ENCODE peak calls at places on chromosome 16, in eight cellular contexts. One of them, this sample, is unnamed.

GRCh38 chr16:64092284-64092683 is 1029.6 kb downstream of the CDH11 start:
- DNase-seq in esophagus muscularis mucosa: no peak
- DNase-seq in tibial nerve: no peak
- DNase-seq in A549: no peak
- DNase-seq in transverse colon: no peak
- DNase-seq in adrenal gland: no peak
- DNase-seq in ovary: no peak
- DNase-seq in stomach: no peak
- DNase-seq in this sample: no peak

GRCh38 chr16:24572069-24572468 is 32.7 kb downstream of the RBBP6 start:
- DNase-seq in esophagus muscularis mucosa: no peak
- DNase-seq in tibial nerve: no peak
- DNase-seq in A549: no peak
- DNase-seq in transverse colon: no peak
- DNase-seq in adrenal gland: no peak
- DNase-seq in ovary: no peak
- DNase-seq in stomach: no peak
- DNase-seq in this sample: no peak

GRCh38 chr16:26598061-26598460 is 468.7 kb upstream of the C16orf82 start:
- DNase-seq in esophagus muscularis mucosa: peak; percentile 45
- DNase-seq in tibial nerve: no peak
- DNase-seq in A549: no peak
- DNase-seq in transverse colon: no peak
- DNase-seq in adrenal gland: no peak
- DNase-seq in ovary: no peak
- DNase-seq in stomach: no peak
- DNase-seq in this sample: no peak

GRCh38 chr16:53358884-53359283 is 75.4 kb upstream of the RBL2 start:
- DNase-seq in esophagus muscularis mucosa: peak; percentile 77
- DNase-seq in tibial nerve: no peak
- DNase-seq in A549: no peak
- DNase-seq in transverse colon: no peak
- DNase-seq in adrenal gland: no peak
- DNase-seq in ovary: no peak
- DNase-seq in stomach: no peak
- DNase-seq in this sample: no peak

GRCh38 chr16:9567674-9568073 is 476.2 kb downstream of the HAPSTR1 start:
- DNase-seq in esophagus muscularis mucosa: no peak
- DNase-seq in tibial nerve: no peak
- DNase-seq in A549: no peak
- DNase-seq in transverse colon: no peak
- DNase-seq in adrenal gland: no peak
- DNase-seq in ovary: no peak
- DNase-seq in stomach: no peak
- DNase-seq in this sample: no peak

GRCh38 chr16:66617728-66618127 is 13.2 kb downstream of the CMTM3 start:
- DNase-seq in esophagus muscularis mucosa: no peak
- DNase-seq in tibial nerve: no peak
- DNase-seq in A549: no peak
- DNase-seq in transverse colon: no peak
- DNase-seq in adrenal gland: no peak
- DNase-seq in ovary: no peak
- DNase-seq in stomach: no peak
- DNase-seq in this sample: no peak

GRCh38 chr16:51816929-51817328 is 665.9 kb upstream of the SALL1 start:
- DNase-seq in esophagus muscularis mucosa: no peak
- DNase-seq in tibial nerve: no peak
- DNase-seq in A549: no peak
- DNase-seq in transverse colon: no peak
- DNase-seq in adrenal gland: peak; percentile 20
- DNase-seq in ovary: no peak
- DNase-seq in stomach: no peak
- DNase-seq in this sample: no peak

GRCh38 chr16:50744911-50745310 is 3.0 kb downstream of the CYLD start:
- DNase-seq in esophagus muscularis mucosa: no peak
- DNase-seq in tibial nerve: no peak
- DNase-seq in A549: no peak
- DNase-seq in transverse colon: no peak
- DNase-seq in adrenal gland: no peak
- DNase-seq in ovary: no peak
- DNase-seq in stomach: no peak
- DNase-seq in this sample: no peak

GRCh38 chr16:82111944-82112343 is 58.1 kb downstream of the MPHOSPH6 start:
- DNase-seq in esophagus muscularis mucosa: no peak
- DNase-seq in tibial nerve: no peak
- DNase-seq in A549: no peak
- DNase-seq in transverse colon: no peak
- DNase-seq in adrenal gland: no peak
- DNase-seq in ovary: no peak
- DNase-seq in stomach: no peak
- DNase-seq in this sample: no peak

GRCh38 chr16:66728117-66728787 is 23.2 kb downstream of the DYNC1LI2 start:
- DNase-seq in esophagus muscularis mucosa: no peak
- DNase-seq in tibial nerve: no peak
- DNase-seq in A549: peak; percentile 61
- DNase-seq in transverse colon: peak; percentile 22
- DNase-seq in adrenal gland: peak; percentile 63
- DNase-seq in ovary: peak; percentile 44
- DNase-seq in stomach: peak; percentile 37
- DNase-seq in this sample: peak; percentile 41

GRCh38 chr16:29316673-29317237 is 89.8 kb downstream of the NPIPB11 start:
- DNase-seq in esophagus muscularis mucosa: no peak
- DNase-seq in tibial nerve: no peak
- DNase-seq in A549: no peak
- DNase-seq in transverse colon: no peak
- DNase-seq in adrenal gland: no peak
- DNase-seq in ovary: no peak
- DNase-seq in stomach: no peak
- DNase-seq in this sample: peak; percentile 58

GRCh38 chr16:29315046-29315445 is 91.5 kb downstream of the NPIPB11 start:
- DNase-seq in esophagus muscularis mucosa: no peak
- DNase-seq in tibial nerve: no peak
- DNase-seq in A549: no peak
- DNase-seq in transverse colon: no peak
- DNase-seq in adrenal gland: no peak
- DNase-seq in ovary: no peak
- DNase-seq in stomach: no peak
- DNase-seq in this sample: no peak

GRCh38 chr16:29318037-29318436 is 88.5 kb downstream of the NPIPB11 start:
- DNase-seq in esophagus muscularis mucosa: no peak
- DNase-seq in tibial nerve: no peak
- DNase-seq in A549: peak; percentile 16
- DNase-seq in transverse colon: no peak
- DNase-seq in adrenal gland: no peak
- DNase-seq in ovary: no peak
- DNase-seq in stomach: no peak
- DNase-seq in this sample: no peak

GRCh38 chr16:29315916-29316517 is 90.5 kb downstream of the NPIPB11 start:
- DNase-seq in esophagus muscularis mucosa: no peak
- DNase-seq in tibial nerve: no peak
- DNase-seq in A549: no peak
- DNase-seq in transverse colon: no peak
- DNase-seq in adrenal gland: no peak
- DNase-seq in ovary: no peak
- DNase-seq in stomach: no peak
- DNase-seq in this sample: no peak

GRCh38 chr16:29317269-29317668 is 89.2 kb downstream of the NPIPB11 start:
- DNase-seq in esophagus muscularis mucosa: no peak
- DNase-seq in tibial nerve: no peak
- DNase-seq in A549: no peak
- DNase-seq in transverse colon: no peak
- DNase-seq in adrenal gland: no peak
- DNase-seq in ovary: no peak
- DNase-seq in stomach: no peak
- DNase-seq in this sample: no peak
- TF ChIP-seq POLR2A in esophagus muscularis mucosa: no peak
- TF ChIP-seq POLR2A in tibial nerve: no peak
- TF ChIP-seq POLR2A in A549: no peak
- TF ChIP-seq POLR2A in transverse colon: no peak
- TF ChIP-seq POLR2A in adrenal gland: no peak
- TF ChIP-seq POLR2A in ovary: no peak
- TF ChIP-seq POLR2A in stomach: no peak
- TF ChIP-seq POLR2A in this sample: no peak

DNA sequence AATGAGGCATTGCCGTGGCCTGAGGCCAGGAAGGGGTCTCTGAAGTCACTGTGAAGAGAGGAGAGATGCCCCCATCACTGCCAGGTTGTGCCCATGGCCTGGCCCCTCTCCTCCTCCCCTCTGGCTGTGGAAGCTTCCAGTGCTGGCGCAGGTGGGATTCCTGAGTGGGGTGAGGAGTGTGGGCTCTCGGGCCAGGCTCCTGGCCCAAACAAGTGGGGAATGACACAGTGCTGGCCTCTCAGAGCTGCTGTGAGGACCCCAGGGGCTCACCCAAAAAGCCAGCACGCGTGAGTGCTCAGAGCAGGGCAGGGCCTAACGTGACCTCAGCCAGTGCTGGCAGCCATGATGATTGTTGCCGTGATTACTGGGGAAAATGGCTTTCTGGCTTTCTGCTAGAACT is 53.5 kb upstream of the MTSS2 start:
- DNase-seq in esophagus muscularis mucosa: no peak
- DNase-seq in tibial nerve: no peak
- DNase-seq in A549: no peak
- DNase-seq in transverse colon: no peak
- DNase-seq in adrenal gland: no peak
- DNase-seq in ovary: no peak
- DNase-seq in stomach: no peak
- DNase-seq in this sample: no peak
- H3K4me1 ChIP-seq in esophagus muscularis mucosa: peaks cover 74% of the 10 kb centered on the region
- H3K4me1 ChIP-seq in tibial nerve: peaks cover 30% of the 10 kb centered on the region
- H3K4me1 ChIP-seq in A549: peaks cover 17% of the 10 kb centered on the region
- H3K4me1 ChIP-seq in transverse colon: peaks cover 19% of the 10 kb centered on the region
- H3K4me1 ChIP-seq in adrenal gland: peaks cover 33% of the 10 kb centered on the region
- H3K4me1 ChIP-seq in ovary: peaks cover 4% of the 10 kb centered on the region
- H3K4me1 ChIP-seq in stomach: peaks cover 53% of the 10 kb centered on the region
- H3K4me1 ChIP-seq in this sample: peaks cover 11% of the 10 kb centered on the region

DNA sequence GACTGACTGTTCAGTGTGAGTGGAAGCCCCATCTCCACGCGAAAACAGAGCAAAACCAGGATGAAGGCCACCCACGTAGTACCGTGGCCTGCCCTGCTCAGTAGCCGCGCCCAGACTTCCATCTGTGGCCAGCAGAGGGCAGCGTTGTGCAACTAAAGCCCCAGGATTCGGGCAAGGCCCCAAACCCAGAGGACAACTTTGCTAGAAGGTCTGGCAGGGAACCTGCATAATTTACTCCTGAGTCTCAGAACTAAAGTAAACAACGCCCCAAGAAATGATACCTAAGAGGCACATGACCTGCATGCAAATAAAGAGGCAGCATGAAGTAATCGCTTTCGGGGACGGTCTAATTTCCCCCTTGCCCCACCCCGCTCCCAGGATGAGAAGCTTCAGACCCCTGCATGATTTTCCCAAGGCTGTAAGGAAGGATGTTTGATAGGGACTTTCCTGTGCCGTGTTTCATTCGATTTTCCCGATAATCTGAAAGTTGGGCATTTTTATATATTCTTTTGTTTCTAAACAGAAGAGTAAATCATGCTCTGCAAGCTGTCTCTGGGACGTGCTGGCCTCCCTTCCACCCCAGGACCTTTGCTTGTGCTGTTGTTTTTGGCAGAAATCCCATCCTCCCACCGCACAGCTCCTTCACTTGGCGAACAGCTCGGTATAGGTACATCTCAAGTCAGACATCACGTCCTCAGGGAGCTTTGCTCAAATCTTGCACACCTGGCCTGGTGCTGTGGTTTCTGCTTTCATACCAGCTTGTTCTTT is 18.6 kb downstream of the HSBP1 start:
- DNase-seq in esophagus muscularis mucosa: peak; percentile 95
- DNase-seq in tibial nerve: peak; percentile 97
- DNase-seq in A549: peak; percentile 82
- DNase-seq in transverse colon: peak; percentile 89
- DNase-seq in adrenal gland: peak; percentile 84
- DNase-seq in ovary: peak; percentile 88
- DNase-seq in stomach: peak; percentile 93
- DNase-seq in this sample: peak; percentile 90
- H3K4me3 ChIP-seq in esophagus muscularis mucosa: no peak overlapping the region
- H3K4me3 ChIP-seq in tibial nerve: no peak overlapping the region
- H3K4me3 ChIP-seq in A549: no peak overlapping the region
- H3K4me3 ChIP-seq in transverse colon: no peak overlapping the region
- H3K4me3 ChIP-seq in adrenal gland: no peak overlapping the region
- H3K4me3 ChIP-seq in ovary: no peak overlapping the region
- H3K4me3 ChIP-seq in stomach: no peak overlapping the region
- H3K4me3 ChIP-seq in this sample: no peak overlapping the region

GRCh38 chr16:89219365-89219764 is 1.9 kb downstream of the ZNF778 start:
- DNase-seq in esophagus muscularis mucosa: no peak
- DNase-seq in tibial nerve: no peak
- DNase-seq in A549: no peak
- DNase-seq in transverse colon: no peak
- DNase-seq in adrenal gland: no peak
- DNase-seq in ovary: no peak
- DNase-seq in stomach: no peak
- DNase-seq in this sample: no peak
- TF ChIP-seq POLR2A in esophagus muscularis mucosa: no peak
- TF ChIP-seq POLR2A in tibial nerve: no peak
- TF ChIP-seq POLR2A in A549: no peak
- TF ChIP-seq POLR2A in transverse colon: no peak
- TF ChIP-seq POLR2A in adrenal gland: no peak
- TF ChIP-seq POLR2A in ovary: no peak
- TF ChIP-seq POLR2A in stomach: no peak
- TF ChIP-seq POLR2A in this sample: no peak

This sample was measured in body of pancreas.